ENCODE peak calls at places on chromosomes 6 and 20, in eight cellular contexts. B is lower leg skin, Q is right atrium auricular region, E is fibroblast of mammary gland, C is uterus, Y is sigmoid colon, O is A549, R is colonic mucosa. H is an unnamed sample.

GRCh38 chr6:139265512-139266190 is 26.1 kb downstream of the TXLNB start:
- DNase-seq in R (no peak), Q (no peak), O (no peak), C (no peak), B (no peak), E (no peak), Y (no peak), H (peak; percentile 93)

GRCh38 chr20:54323227-54323734 is 115.4 kb downstream of the PFDN4 start:
- DNase-seq in C (no peak), B (no peak), Q (no peak), O (no peak), Y (no peak), E (no peak), R (no peak), H (no peak)

GRCh38 chr6:76703786-76704185 is 631.3 kb upstream of the IMPG1 start:
- DNase-seq in Y (no peak), B (no peak), Q (no peak), O (no peak), E (no peak), C (no peak), R (no peak), H (no peak)

GRCh38 chr6:168228676-168229367 is 90.8 kb downstream of the DACT2 start:
- DNase-seq in B (no peak), E (no peak), Q (no peak), O (no peak), C (no peak), R (no peak), Y (no peak), H (no peak)

GRCh38 chr6:43129434-43130194 is 41.5 kb upstream of the SRF start:
- DNase-seq in C (no peak), Q (no peak), B (no peak), R (peak; percentile 46), E (peak; percentile 47), Y (no peak), O (peak; percentile 26), H (peak; percentile 49)

GRCh38 chr6:33761922-33762629 is 15.4 kb upstream of the IP6K3 start:
- DNase-seq in Y (peak; percentile 88), R (peak; percentile 83), E (peak; percentile 41), C (peak; percentile 58), O (peak; percentile 59), B (no peak), Q (no peak), H (peak; percentile 84)

GRCh38 chr6:105573138-105573537 is 170.3 kb upstream of the PREP start:
- DNase-seq in O (no peak), E (peak; percentile 19), R (no peak), C (no peak), Y (no peak), B (no peak), Q (no peak), H (no peak)

GRCh38 chr20:56890011-56890410 is 260.9 kb downstream of the TFAP2C start:
- DNase-seq in R (no peak), B (no peak), Y (no peak), C (no peak), E (no peak), O (no peak), Q (no peak), H (no peak)

GRCh38 chr6:163820171-163820570 is 405.7 kb downstream of the QKI start:
- DNase-seq in C (no peak), R (no peak), Y (no peak), O (no peak), E (no peak), B (no peak), Q (no peak), H (no peak)

GRCh38 chr6:159826968-159827647 is 27.0 kb downstream of the PNLDC1 start:
- DNase-seq in B (no peak), Q (no peak), O (no peak), R (no peak), C (no peak), Y (no peak), E (no peak), H (no peak)

GRCh38 chr20:5482791-5483190 is 166.0 kb upstream of the PROKR2 start:
- DNase-seq in O (no peak), Y (no peak), C (no peak), B (no peak), E (peak; percentile 63), Q (no peak), R (no peak), H (no peak)

GRCh38 chr20:461254-462198 is 807 bp downstream of the TBC1D20 start:
- DNase-seq in O (peak; percentile 57), C (peak; percentile 41), Q (no peak), R (peak; percentile 56), E (peak; percentile 36), B (peak; percentile 22), Y (peak; percentile 77), H (no peak)

GRCh38 chr6:144580771-144581170 is 295.6 kb downstream of the UTRN start:
- DNase-seq in C (no peak), E (no peak), O (no peak), Q (no peak), B (no peak), R (no peak), Y (no peak), H (no peak)

GRCh38 chr6:144581807-144582537 is 296.8 kb downstream of the UTRN start:
- DNase-seq in B (no peak), Q (no peak), C (no peak), O (peak; percentile 25), R (peak; percentile 32), E (peak; percentile 76), Y (no peak), H (no peak)

GRCh38 chr6:144582939-144583613 is 297.9 kb downstream of the UTRN start:
- DNase-seq in B (no peak), R (peak; percentile 35), Y (peak; percentile 66), Q (peak; percentile 61), E (peak; percentile 42), C (no peak), O (no peak), H (no peak)

GRCh38 chr6:144585217-144585814 is 300.2 kb downstream of the UTRN start:
- DNase-seq in B (no peak), O (peak; percentile 36), Y (no peak), R (no peak), Q (no peak), C (no peak), E (peak; percentile 60), H (peak; percentile 32)

DNA sequence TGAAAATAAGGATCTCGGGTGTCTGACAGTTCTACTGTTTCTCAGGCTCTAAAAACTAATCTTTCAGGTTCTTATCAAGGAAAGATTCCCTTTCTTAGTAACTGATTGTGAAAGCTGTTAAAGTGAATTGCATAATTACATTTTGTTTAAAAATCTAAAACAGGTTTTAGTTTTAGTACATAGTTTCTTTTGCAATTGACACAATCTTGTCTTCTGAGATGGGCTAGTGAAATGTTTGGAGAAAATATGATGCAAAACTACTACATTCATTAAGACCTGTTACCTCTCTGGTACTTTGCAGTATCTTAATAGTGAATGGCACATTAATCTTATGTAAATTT is 298.4 kb downstream of the UTRN start:
- DNase-seq in R (no peak), B (no peak), Y (no peak), Q (no peak), E (no peak), O (no peak), C (no peak), H (no peak)
- H3K4me3 ChIP-seq in R (peak overlapping the region; percentile 11), B (no peak overlapping the region), Y (no peak overlapping the region), Q (no peak overlapping the region), E (peak overlapping the region; percentile 23), O (no peak overlapping the region), C (no peak overlapping the region), H (no peak overlapping the region)

GRCh38 chr6:13528232-13528631 is 40.8 kb upstream of the GFOD1 start:
- DNase-seq in Y (no peak), R (no peak), C (no peak), E (peak; percentile 8), B (no peak), Q (no peak), O (peak; percentile 2), H (no peak)
- TF ChIP-seq CTCF in Y (no peak), R (no peak), C (no peak), E (no peak), B (no peak), Q (no peak), O (no peak), H (peak; percentile 20)

GRCh38 chr6:22448311-22448711 is 121.1 kb upstream of the HDGFL1 start:
- DNase-seq in Q (no peak), R (no peak), E (peak; percentile 11), O (peak; percentile 83), Y (no peak), C (no peak), B (no peak), H (no peak)
- H3K4me3 ChIP-seq in Q (no peak overlapping the region), R (no peak overlapping the region), E (no peak overlapping the region), O (no peak overlapping the region), Y (no peak overlapping the region), C (no peak overlapping the region), B (no peak overlapping the region), H (no peak overlapping the region)

GRCh38 chr6:35090734-35091133 is 50.4 kb downstream of the TCP11 start:
- DNase-seq in B (no peak), E (no peak), Y (no peak), C (no peak), O (no peak), Q (no peak), R (peak; percentile 14), H (no peak)
- TF ChIP-seq CTCF in B (no peak), E (no peak), Y (no peak), C (no peak), O (no peak), Q (no peak), R (no peak), H (no peak)

GRCh38 chr6:13397359-13398080 is 69.2 kb upstream of the TBC1D7 start:
- DNase-seq in Q (no peak), C (no peak), Y (no peak), B (no peak), R (peak; percentile 79), O (peak; percentile 47), E (no peak), H (no peak)
- H3K4me3 ChIP-seq in Q (no peak overlapping the region), C (no peak overlapping the region), Y (no peak overlapping the region), B (no peak overlapping the region), R (no peak overlapping the region), O (no peak overlapping the region), E (no peak overlapping the region), H (no peak overlapping the region)

GRCh38 chr6:64221776-64222175 is 586.2 kb downstream of the PHF3 start:
- DNase-seq in C (no peak), Y (no peak), E (no peak), O (no peak), R (no peak), Q (no peak), B (no peak), H (no peak)
- TF ChIP-seq CTCF in C (no peak), Y (no peak), E (no peak), O (no peak), R (no peak), Q (no peak), B (no peak), H (no peak)

GRCh38 chr6:1314617-1315016 is 2.7 kb downstream of the FOXQ1 start:
- DNase-seq in O (no peak), R (no peak), B (no peak), C (no peak), Y (no peak), E (no peak), Q (no peak), H (no peak)

GRCh38 chr6:1313364-1313754 is 1.5 kb downstream of the FOXQ1 start:
- DNase-seq in C (no peak), Y (no peak), R (no peak), Q (no peak), E (no peak), B (no peak), O (no peak), H (no peak)

GRCh38 chr6:1315201-1315559 is 3.3 kb downstream of the FOXQ1 start:
- DNase-seq in E (no peak), Y (no peak), C (no peak), R (no peak), B (no peak), Q (no peak), O (no peak), H (no peak)

GRCh38 chr6:1312444-1313363 is 806 bp downstream of the FOXQ1 start:
- DNase-seq in C (no peak), O (peak; percentile 44), B (no peak), Q (no peak), R (no peak), Y (no peak), E (no peak), H (no peak)

GRCh38 chr6:1313755-1314503 is 2.0 kb downstream of the FOXQ1 start:
- DNase-seq in B (no peak), O (peak; percentile 59), Y (no peak), E (no peak), R (peak; percentile 58), C (no peak), Q (no peak), H (no peak)
- H3K4me3 ChIP-seq in B (no peak overlapping the region), O (peak overlapping the region; percentile 64), Y (no peak overlapping the region), E (no peak overlapping the region), R (no peak overlapping the region), C (no peak overlapping the region), Q (no peak overlapping the region), H (no peak overlapping the region)